ENCODE peak calls at places on chromosomes 6 and 20, in five cellular contexts. One of them, this sample, is unnamed.

GRCh38 chr20:38685853-38686473 is 38.3 kb upstream of the SLC32A1 start:
- DNase-seq in GM23338: peak
- DNase-seq in AG09309: no peak
- DNase-seq in fibroblast of lung: peak
- DNase-seq in stomach: peak
- DNase-seq in this sample: no peak

GRCh38 chr6:136274062-136274461 is 15.6 kb downstream of the BCLAF1 start:
- DNase-seq in AG09309: no peak
- DNase-seq in GM23338: no peak
- DNase-seq in stomach: no peak
- DNase-seq in fibroblast of lung: peak
- DNase-seq in this sample: no peak

GRCh38 chr20:48339147-48339985 is 488.4 kb downstream of the PREX1 start:
- DNase-seq in GM23338: no peak
- DNase-seq in AG09309: no peak
- DNase-seq in stomach: no peak
- DNase-seq in fibroblast of lung: peak
- DNase-seq in this sample: peak

GRCh38 chr20:34579191-34579661 is 20.7 kb downstream of the MAP1LC3A start:
- DNase-seq in GM23338: no peak
- DNase-seq in fibroblast of lung: peak
- DNase-seq in stomach: peak
- DNase-seq in AG09309: peak
- DNase-seq in this sample: peak

GRCh38 chr20:36591854-36592641 is 13.5 kb upstream of the RAB5IF start:
- DNase-seq in GM23338: peak
- DNase-seq in stomach: no peak
- DNase-seq in fibroblast of lung: peak
- DNase-seq in AG09309: no peak
- DNase-seq in this sample: no peak

GRCh38 chr20:11847827-11848226 is 69.9 kb upstream of the BTBD3 start:
- DNase-seq in stomach: peak
- DNase-seq in fibroblast of lung: no peak
- DNase-seq in AG09309: no peak
- DNase-seq in GM23338: no peak
- DNase-seq in this sample: no peak

GRCh38 chr6:158142789-158143188 is 25.3 kb downstream of the SERAC1 start:
- DNase-seq in AG09309: peak
- DNase-seq in GM23338: no peak
- DNase-seq in fibroblast of lung: peak
- DNase-seq in stomach: peak
- DNase-seq in this sample: no peak

GRCh38 chr20:42102000-42102399 is 483.8 kb upstream of the CHD6 start:
- DNase-seq in AG09309: no peak
- DNase-seq in GM23338: no peak
- DNase-seq in fibroblast of lung: no peak
- DNase-seq in stomach: no peak
- DNase-seq in this sample: no peak

GRCh38 chr20:41423026-41423425 is 56.4 kb upstream of the EMILIN3 start:
- DNase-seq in stomach: no peak
- DNase-seq in GM23338: no peak
- DNase-seq in fibroblast of lung: peak
- DNase-seq in AG09309: no peak
- DNase-seq in this sample: no peak

GRCh38 chr6:148195511-148195910 is 147.1 kb upstream of the SASH1 start:
- DNase-seq in AG09309: no peak
- DNase-seq in stomach: no peak
- DNase-seq in GM23338: no peak
- DNase-seq in fibroblast of lung: no peak
- DNase-seq in this sample: no peak

GRCh38 chr6:121963826-121964225 is 435.6 kb upstream of the HSF2 start:
- DNase-seq in GM23338: no peak
- DNase-seq in AG09309: no peak
- DNase-seq in stomach: no peak
- DNase-seq in fibroblast of lung: no peak
- DNase-seq in this sample: no peak
- H3K4me3 ChIP-seq in GM23338: no peak
- H3K4me3 ChIP-seq in AG09309: no peak
- H3K4me3 ChIP-seq in stomach: no peak
- H3K4me3 ChIP-seq in fibroblast of lung: no peak
- H3K4me3 ChIP-seq in this sample: no peak

DNA sequence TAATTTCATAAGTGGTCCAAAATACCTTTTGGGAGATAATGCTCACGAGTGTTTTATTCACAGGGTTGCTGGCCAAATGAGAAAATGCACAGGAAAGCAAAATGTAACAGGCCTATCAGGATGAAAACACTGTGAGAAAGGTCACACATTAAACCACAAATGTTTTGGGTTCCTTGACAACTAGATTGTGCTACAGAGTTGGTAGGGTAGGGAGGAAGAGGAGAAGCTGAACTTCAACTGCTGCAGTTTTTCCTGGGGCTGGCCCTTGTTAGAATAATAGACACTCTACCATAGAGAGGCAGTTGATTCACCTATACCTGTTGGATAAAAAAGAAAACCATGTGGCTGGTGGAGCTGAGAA is 28.1 kb upstream of the PAQR8 start:
- DNase-seq in fibroblast of lung: no peak
- DNase-seq in AG09309: no peak
- DNase-seq in GM23338: no peak
- DNase-seq in stomach: no peak
- DNase-seq in this sample: no peak
- H3K4me3 ChIP-seq in fibroblast of lung: no peak
- H3K4me3 ChIP-seq in AG09309: no peak
- H3K4me3 ChIP-seq in GM23338: no peak
- H3K4me3 ChIP-seq in stomach: no peak
- H3K4me3 ChIP-seq in this sample: no peak

DNA sequence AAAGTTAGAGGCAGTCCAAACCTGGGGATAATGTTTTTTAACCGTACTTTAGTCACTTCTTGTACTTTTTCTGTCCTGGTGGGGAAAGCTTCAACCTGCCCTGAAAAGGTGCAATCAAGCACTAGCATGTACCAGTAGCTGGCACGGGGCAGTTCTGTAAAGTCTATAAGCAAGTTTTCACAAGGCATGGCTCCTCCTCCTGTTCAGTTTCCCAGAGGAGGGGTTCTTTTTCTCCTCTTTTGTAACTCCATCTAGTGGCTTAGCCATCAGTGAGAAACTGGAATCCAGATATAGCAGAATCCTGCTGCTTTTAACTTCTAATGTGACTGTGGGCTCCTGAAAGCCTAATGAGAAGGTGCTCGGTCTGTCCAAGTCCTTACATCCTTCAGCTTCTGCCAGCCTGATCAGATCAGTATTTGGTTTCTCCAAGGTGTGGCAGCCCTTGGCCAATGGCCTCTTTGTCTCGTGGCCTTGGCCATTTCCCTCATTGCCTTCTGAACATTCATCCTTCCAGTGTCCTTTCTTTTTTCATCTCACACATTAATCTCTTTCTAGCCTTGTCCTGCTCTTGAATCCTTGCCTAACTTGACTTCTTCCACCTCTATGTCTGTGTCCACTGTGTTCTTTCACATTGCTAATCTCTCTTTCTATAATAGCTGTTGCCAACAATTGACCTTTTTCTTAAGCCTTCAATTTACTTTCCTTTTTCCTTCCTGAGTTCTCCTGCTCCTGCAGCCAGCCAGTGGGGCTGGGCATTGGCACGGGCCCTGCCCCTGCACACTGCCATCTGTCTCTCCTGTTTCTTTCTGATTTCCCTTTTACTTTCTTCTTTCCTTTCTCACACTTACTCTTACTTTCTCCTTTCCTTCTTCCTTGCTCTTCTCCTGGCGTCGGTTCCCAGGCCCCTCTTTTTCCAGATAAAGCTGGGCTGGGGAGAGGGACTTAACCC is 222.0 kb upstream of the SYNCRIP start:
- DNase-seq in AG09309: no peak
- DNase-seq in fibroblast of lung: peak
- DNase-seq in stomach: peak
- DNase-seq in GM23338: no peak
- DNase-seq in this sample: no peak
- H3K4me3 ChIP-seq in AG09309: no peak
- H3K4me3 ChIP-seq in fibroblast of lung: no peak
- H3K4me3 ChIP-seq in stomach: peak
- H3K4me3 ChIP-seq in GM23338: no peak
- H3K4me3 ChIP-seq in this sample: no peak

DNA sequence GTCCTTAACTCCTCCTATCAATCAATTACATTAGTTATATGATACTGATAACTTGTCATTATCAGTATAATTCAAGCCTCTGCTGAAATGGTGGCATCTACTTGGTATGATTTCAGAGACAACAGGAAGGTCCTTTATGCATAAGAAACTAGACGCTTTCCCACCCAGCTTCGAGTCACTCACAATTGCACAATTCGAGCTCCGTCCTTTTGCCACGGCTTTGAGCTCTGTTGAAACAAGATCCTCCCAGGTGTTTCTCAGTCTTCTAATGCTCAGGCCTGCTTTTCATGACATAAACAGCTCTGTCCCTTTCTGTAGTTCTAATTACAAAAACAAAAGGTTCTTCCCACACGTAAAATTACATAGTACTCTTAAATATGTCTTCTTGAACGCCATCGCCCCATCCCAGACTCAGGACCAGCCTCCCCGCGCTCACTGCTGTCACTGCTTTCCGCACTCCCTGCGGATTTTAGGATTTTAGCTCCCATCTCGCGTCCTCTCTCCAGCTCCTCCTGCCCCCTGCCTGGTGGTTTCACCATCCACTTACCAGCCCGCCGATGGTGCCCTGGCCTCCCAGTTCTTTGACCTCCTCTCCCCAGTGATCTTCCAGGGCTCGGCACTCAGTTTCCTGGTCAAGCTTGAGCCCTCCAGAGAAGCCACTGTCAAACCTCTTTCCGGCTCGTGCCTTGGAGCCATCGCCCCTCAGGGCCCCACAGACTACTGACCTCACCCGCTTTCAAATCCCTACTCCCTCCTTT is 23.2 kb upstream of the PNPLA1 start:
- DNase-seq in AG09309: no peak
- DNase-seq in GM23338: no peak
- DNase-seq in stomach: no peak
- DNase-seq in fibroblast of lung: peak
- DNase-seq in this sample: no peak
- H3K4me3 ChIP-seq in AG09309: no peak
- H3K4me3 ChIP-seq in GM23338: no peak
- H3K4me3 ChIP-seq in stomach: no peak
- H3K4me3 ChIP-seq in fibroblast of lung: no peak
- H3K4me3 ChIP-seq in this sample: no peak

This sample was measured in kidney epithelial cell.